ENCODE peak calls at places on chromosomes 16 and 17, in five cellular contexts. C is left ventricle myocardium inferior; G is sciatic nerve; E is activated naive CD8-positive, alpha-beta T cell treated with anti-CD3 and anti-CD28 coated beads for 36 hours; O is amniotic epithelial cell. A is an unnamed sample.

GRCh38 chr17:64694207-64694606 is 32.1 kb upstream of the SMURF2 start:
- DNase-seq in C (peak; percentile 59), G (no peak), E (no peak), O (peak; percentile 13), A (no peak)

GRCh38 chr17:80103061-80103481 is 1.7 kb downstream of the GAA start:
- DNase-seq in C (no peak), G (no peak), E (no peak), O (no peak), A (no peak)

GRCh38 chr16:84821179-84821578 is 1.4 kb downstream of the CRISPLD2 start:
- DNase-seq in C (no peak), G (no peak), E (no peak), O (no peak), A (no peak)

GRCh38 chr16:88461291-88462269 is 8.5 kb downstream of the ZFPM1 start:
- DNase-seq in C (no peak), G (no peak), E (no peak), O (peak; percentile 68), A (no peak)

GRCh38 chr17:36592711-36593321 is 1.1 kb downstream of the DHRS11 start:
- DNase-seq in C (no peak), G (no peak), E (no peak), O (no peak), A (no peak)

GRCh38 chr17:6713130-6713917 is at the start of gene SLC13A5:
- DNase-seq in C (no peak), G (no peak), E (peak; percentile 40), O (peak; percentile 2), A (peak; percentile 36)

GRCh38 chr16:72149676-72150464 is 22.1 kb downstream of the PMFBP1 start:
- DNase-seq in C (no peak), G (no peak), E (no peak), O (no peak), A (no peak)

GRCh38 chr16:66946974-66947301 is 11.6 kb downstream of the CES2 start:
- DNase-seq in C (no peak), G (no peak), E (no peak), O (no peak), A (no peak)

GRCh38 chr17:54536306-54536705 is 364.3 kb upstream of the TOM1L1 start:
- DNase-seq in C (no peak), G (no peak), E (no peak), O (no peak), A (no peak)

GRCh38 chr17:48613862-48614694 is 1.0 kb downstream of the HOXB8 start:
- DNase-seq in C (no peak), G (no peak), E (no peak), O (peak; percentile 57), A (peak; percentile 51)

GRCh38 chr16:82070656-82071369 is 35.8 kb downstream of the HSD17B2 start:
- DNase-seq in C (no peak), G (no peak), E (no peak), O (peak; percentile 90), A (no peak)

GRCh38 chr17:66755944-66756290 is 79.0 kb upstream of the CACNG5 start:
- DNase-seq in C (no peak), G (no peak), E (no peak), O (no peak), A (no peak)

GRCh38 chr17:8621585-8621984 is 8.9 kb downstream of the MYH10 start:
- DNase-seq in C (no peak), G (no peak), E (peak; percentile 14), O (peak; percentile 82), A (peak; percentile 44)

A was measured in activated CD8-positive, alpha-beta T cell treated with anti-CD3 and anti-CD28 coated beads for 36 hours.